ENCODE peak calls at places on chromosome 22, in ten cellular contexts. W is transverse colon, V is sigmoid colon, F is choroid plexus epithelial cell, G is psoas muscle, A is heart right ventricle, C is AG04449, E is Peyer's patch, D is lower lobe of right lung, X is BJ. I is an unnamed sample.

GRCh38 chr22:33519140-33519973 is 400.9 kb downstream of the LARGE1 start:
- DNase-seq in V (no peak), C (peak; percentile 51), A (peak; percentile 63), W (peak; percentile 22), G (peak; percentile 17), E (peak; percentile 49), F (peak; percentile 73), X (no peak), D (no peak), I (peak; percentile 28)

GRCh38 chr22:25929479-25929878 is 187.5 kb downstream of the MYO18B start:
- DNase-seq in C (no peak), W (no peak), E (no peak), D (no peak), X (no peak), V (no peak), G (no peak), F (no peak), A (no peak), I (no peak)

GRCh38 chr22:35355744-35356420 is 25.0 kb upstream of the HMOX1 start:
- DNase-seq in G (no peak), D (no peak), C (no peak), E (no peak), F (no peak), V (no peak), A (no peak), X (no peak), W (no peak), I (no peak)

GRCh38 chr22:49103314-49104052 is 724.2 kb downstream of the BRD1 start:
- DNase-seq in A (no peak), E (no peak), F (no peak), X (no peak), G (no peak), D (no peak), V (peak; percentile 41), W (no peak), C (no peak), I (no peak)

GRCh38 chr22:49555526-49555925 is 272.1 kb downstream of the BRD1 start:
- DNase-seq in A (no peak), W (peak; percentile 3), E (no peak), V (peak; percentile 53), F (no peak), D (no peak), C (no peak), X (no peak), G (no peak), I (no peak)

GRCh38 chr22:36409911-36410756 is 22.4 kb upstream of the MYH9 start:
- DNase-seq in G (peak; percentile 65), X (no peak), V (peak; percentile 78), F (peak; percentile 83), W (peak; percentile 96), C (no peak), D (peak; percentile 96), E (peak; percentile 94), A (peak; percentile 78), I (no peak)

GRCh38 chr22:24500251-24500820 is 5.2 kb downstream of the UPB1 start:
- DNase-seq in X (no peak), E (no peak), F (no peak), D (no peak), G (no peak), V (no peak), C (no peak), W (no peak), A (no peak), I (no peak)

GRCh38 chr22:22109693-22110466 is 127.3 kb upstream of the TOP3B start:
- DNase-seq in E (no peak), F (no peak), X (no peak), A (no peak), D (no peak), V (no peak), W (no peak), C (no peak), G (no peak), I (no peak)

GRCh38 chr22:42714768-42715430 is 5.8 kb downstream of the A4GALT start:
- DNase-seq in G (no peak), W (no peak), V (no peak), D (no peak), F (no peak), E (no peak), X (no peak), C (no peak), A (no peak), I (no peak)

GRCh38 chr22:40960137-40960536 is 9.0 kb downstream of the RBX1 start:
- DNase-seq in F (no peak), X (no peak), W (no peak), E (no peak), V (no peak), G (no peak), C (no peak), D (no peak), A (no peak), I (no peak)

GRCh38 chr22:47621253-47621652 is 858.8 kb downstream of the TBC1D22A start:
- DNase-seq in A (no peak), V (peak; percentile 24), D (no peak), F (no peak), G (no peak), W (no peak), C (no peak), X (no peak), E (no peak), I (no peak)

DNA sequence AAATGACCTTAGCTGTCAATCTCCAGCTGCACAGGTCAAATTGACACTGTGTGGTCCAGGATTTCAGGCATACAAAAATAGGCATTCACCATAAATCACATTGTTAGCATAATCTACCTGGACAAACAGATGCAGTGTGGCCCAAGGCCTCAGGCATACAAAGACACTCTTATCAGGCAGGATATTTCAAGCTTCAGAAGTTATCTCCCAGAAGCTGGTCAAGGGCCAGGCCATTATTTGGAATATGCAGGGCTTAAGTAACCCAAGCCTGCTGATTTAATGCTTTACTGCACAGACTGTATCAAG is 25.5 kb upstream of the HORMAD2 start:
- DNase-seq in G (no peak), V (no peak), C (no peak), F (no peak), A (no peak), W (no peak), D (no peak), E (no peak), X (no peak), I (no peak)
- TF ChIP-seq CTCF in G (no peak), V (no peak), C (no peak), F (no peak), A (no peak), W (no peak), D (no peak), E (no peak), X (no peak), I (no peak)

GRCh38 chr22:19766506-19767426 is 6.2 kb downstream of the TBX1 start:
- DNase-seq in F (no peak), W (peak; percentile 60), A (no peak), D (peak; percentile 81), E (peak; percentile 47), X (no peak), V (no peak), G (peak; percentile 50), C (no peak), I (no peak)

GRCh38 chr22:19769393-19769715 is 8.8 kb downstream of the TBX1 start:
- DNase-seq in E (no peak), D (peak; percentile 45), A (no peak), V (no peak), C (no peak), X (no peak), G (no peak), W (no peak), F (no peak), I (no peak)

GRCh38 chr22:19765477-19766234 is 5.1 kb downstream of the TBX1 start:
- DNase-seq in A (no peak), F (no peak), V (no peak), C (no peak), E (no peak), X (no peak), W (no peak), D (no peak), G (no peak), I (no peak)

GRCh38 chr22:19766235-19766505 is 5.6 kb downstream of the TBX1 start:
- DNase-seq in G (no peak), D (no peak), E (no peak), A (no peak), C (no peak), X (no peak), V (no peak), W (no peak), F (no peak), I (no peak)

GRCh38 chr22:19767427-19768380 is 7.1 kb downstream of the TBX1 start:
- DNase-seq in A (peak; percentile 24), G (peak; percentile 49), V (peak; percentile 80), F (no peak), W (no peak), X (no peak), E (no peak), D (no peak), C (no peak), I (no peak)
- H3K4me3 ChIP-seq in A (peak overlapping the region; percentile 26), G (no peak overlapping the region), V (no peak overlapping the region), F (no peak overlapping the region), W (no peak overlapping the region), X (no peak overlapping the region), E (no peak overlapping the region), D (peak overlapping the region; percentile 44), C (no peak overlapping the region), I (no peak overlapping the region)

GRCh38 chr22:37930270-37930951 is 23.0 kb downstream of the C22orf23 start:
- DNase-seq in V (no peak), W (no peak), G (no peak), A (no peak), E (no peak), X (no peak), D (no peak), F (peak; percentile 62), C (no peak), I (no peak)
- TF ChIP-seq CTCF in V (peak; percentile 34), W (peak; percentile 34), G (peak; percentile 33), A (peak; percentile 25), E (peak; percentile 4), X (peak; percentile 68), D (peak; percentile 49), F (peak; percentile 71), C (peak; percentile 62), I (peak; percentile 59)

GRCh38 chr22:37983860-37984791 is at the start of gene SOX10:
- DNase-seq in X (no peak), V (no peak), W (no peak), F (no peak), E (no peak), C (no peak), G (no peak), A (no peak), D (no peak), I (no peak)

GRCh38 chr22:37982938-37983859 is 1.2 kb downstream of the SOX10 start:
- DNase-seq in D (no peak), A (no peak), W (no peak), C (no peak), F (no peak), V (no peak), E (no peak), G (no peak), X (no peak), I (no peak)

GRCh38 chr22:37986371-37986770 is 2.0 kb upstream of the SOX10 start:
- DNase-seq in E (no peak), W (no peak), G (no peak), X (no peak), V (no peak), A (no peak), C (no peak), D (no peak), F (no peak), I (no peak)

GRCh38 chr22:37985751-37986281 is 1.5 kb upstream of the SOX10 start:
- DNase-seq in X (no peak), E (no peak), C (no peak), A (no peak), D (no peak), W (no peak), G (no peak), F (no peak), V (no peak), I (no peak)

GRCh38 chr22:37985050-37985585 is 763 bp upstream of the SOX10 start:
- DNase-seq in V (no peak), E (no peak), F (no peak), C (no peak), A (no peak), G (no peak), X (no peak), D (no peak), W (no peak), I (no peak)
- H3K4me3 ChIP-seq in V (peak overlapping the region; percentile 19), E (no peak overlapping the region), F (no peak overlapping the region), C (no peak overlapping the region), A (no peak overlapping the region), G (no peak overlapping the region), X (no peak overlapping the region), D (no peak overlapping the region), W (no peak overlapping the region), I (no peak overlapping the region)